ENCODE peak calls at places on chromosomes 11 and 22, in six cellular contexts. A is transverse colon, E is A549, C is tibial nerve, H is GM12878, I is esophagus muscularis mucosa. P is an unnamed sample. For H3K9me3, the result is how much of the 10 kb centered on the place peaks cover.

GRCh38 chr11:2096001-2096918 is 42.9 kb downstream of the IGF2 start:
- DNase-seq in A (no peak), H (no peak), I (no peak), E (no peak), C (no peak), P (no peak)

GRCh38 chr22:29901354-29901753 is 18.4 kb downstream of the MTMR3 start:
- DNase-seq in A (no peak), I (no peak), E (no peak), H (no peak), C (no peak), P (no peak)

GRCh38 chr11:102761646-102762238 is 18.7 kb downstream of the MMP10 start:
- DNase-seq in A (no peak), H (no peak), C (no peak), I (no peak), E (no peak), P (no peak)

GRCh38 chr11:44270403-44271192 is 39.3 kb downstream of the ALX4 start:
- DNase-seq in E (no peak), C (no peak), I (no peak), A (no peak), H (no peak), P (no peak)

GRCh38 chr11:132005874-132006273 is 635.5 kb downstream of the NTM start:
- DNase-seq in H (no peak), A (no peak), E (no peak), C (no peak), I (no peak), P (no peak)

GRCh38 chr11:73376803-73377629 is 817 bp downstream of the RELT start:
- DNase-seq in C (peak), I (no peak), E (peak), A (peak), H (no peak), P (peak)

GRCh38 chr11:44729065-44729464 is 2.3 kb downstream of the TSPAN18 start:
- DNase-seq in I (no peak), H (no peak), A (no peak), E (no peak), C (no peak), P (no peak)

GRCh38 chr11:8265681-8266241 is 2.1 kb upstream of the LMO1 start:
- DNase-seq in C (no peak), E (peak), I (no peak), A (no peak), H (no peak), P (no peak)

GRCh38 chr22:43085658-43086606 is 3.3 kb downstream of the TTLL1 start:
- DNase-seq in I (no peak), H (peak), E (no peak), C (no peak), A (peak), P (no peak)

GRCh38 chr22:50503475-50504145 is 3.9 kb downstream of the LMF2 start:
- DNase-seq in E (no peak), H (no peak), I (no peak), C (no peak), A (no peak), P (no peak)

GRCh38 chr11:38278457-38279141 is 1680.6 kb upstream of the RAG2 start:
- DNase-seq in E (no peak), A (no peak), H (no peak), I (no peak), C (no peak), P (no peak)

GRCh38 chr11:101860694-101861371 is 54.0 kb upstream of the CEP126 start:
- DNase-seq in C (peak), E (peak), I (no peak), A (peak), H (no peak), P (peak)

GRCh38 chr11:76380161-76380976 is 563 bp downstream of the THAP12 start:
- DNase-seq in I (no peak), H (no peak), E (peak), A (peak), C (no peak), P (no peak)

GRCh38 chr22:38955250-38955775 is 2.1 kb upstream of the APOBEC3A start:
- DNase-seq in C (no peak), I (no peak), A (no peak), H (no peak), E (no peak), P (no peak)

GRCh38 chr11:86713552-86713951 is 41.1 kb upstream of the ME3 start:
- DNase-seq in I (no peak), E (no peak), C (no peak), A (no peak), H (no peak), P (no peak)

GRCh38 chr22:47778160-47778658 is 1015.8 kb downstream of the TBC1D22A start:
- DNase-seq in A (no peak), I (peak), C (no peak), E (no peak), H (no peak), P (no peak)

GRCh38 chr22:46000081-46001027 is 23.4 kb upstream of the WNT7B start:
- DNase-seq in A (no peak), H (no peak), I (no peak), E (no peak), C (no peak), P (no peak)

GRCh38 chr11:43735931-43736330 is 55.4 kb downstream of the HSD17B12 start:
- DNase-seq in A (no peak), C (no peak), E (no peak), I (no peak), H (no peak), P (no peak)

GRCh38 chr11:65854871-65855837 is 2.8 kb downstream of the CFL1 start:
- DNase-seq in E (no peak), I (no peak), H (no peak), A (peak), C (no peak), P (peak)

GRCh38 chr11:450809-451451 is 851 bp downstream of the PTDSS2 start:
- DNase-seq in A (peak), I (no peak), C (peak), H (no peak), E (peak), P (peak)

GRCh38 chr11:451738-452137 is 1.7 kb downstream of the PTDSS2 start:
- DNase-seq in H (no peak), E (no peak), A (no peak), C (no peak), I (no peak), P (no peak)

GRCh38 chr11:447923-448731 is 2.0 kb upstream of the PTDSS2 start:
- DNase-seq in A (peak), H (peak), E (peak), I (peak), C (peak), P (peak)

GRCh38 chr11:452203-452744 is 2.2 kb downstream of the PTDSS2 start:
- DNase-seq in E (no peak), H (no peak), A (no peak), C (no peak), I (no peak), P (no peak)

DNA sequence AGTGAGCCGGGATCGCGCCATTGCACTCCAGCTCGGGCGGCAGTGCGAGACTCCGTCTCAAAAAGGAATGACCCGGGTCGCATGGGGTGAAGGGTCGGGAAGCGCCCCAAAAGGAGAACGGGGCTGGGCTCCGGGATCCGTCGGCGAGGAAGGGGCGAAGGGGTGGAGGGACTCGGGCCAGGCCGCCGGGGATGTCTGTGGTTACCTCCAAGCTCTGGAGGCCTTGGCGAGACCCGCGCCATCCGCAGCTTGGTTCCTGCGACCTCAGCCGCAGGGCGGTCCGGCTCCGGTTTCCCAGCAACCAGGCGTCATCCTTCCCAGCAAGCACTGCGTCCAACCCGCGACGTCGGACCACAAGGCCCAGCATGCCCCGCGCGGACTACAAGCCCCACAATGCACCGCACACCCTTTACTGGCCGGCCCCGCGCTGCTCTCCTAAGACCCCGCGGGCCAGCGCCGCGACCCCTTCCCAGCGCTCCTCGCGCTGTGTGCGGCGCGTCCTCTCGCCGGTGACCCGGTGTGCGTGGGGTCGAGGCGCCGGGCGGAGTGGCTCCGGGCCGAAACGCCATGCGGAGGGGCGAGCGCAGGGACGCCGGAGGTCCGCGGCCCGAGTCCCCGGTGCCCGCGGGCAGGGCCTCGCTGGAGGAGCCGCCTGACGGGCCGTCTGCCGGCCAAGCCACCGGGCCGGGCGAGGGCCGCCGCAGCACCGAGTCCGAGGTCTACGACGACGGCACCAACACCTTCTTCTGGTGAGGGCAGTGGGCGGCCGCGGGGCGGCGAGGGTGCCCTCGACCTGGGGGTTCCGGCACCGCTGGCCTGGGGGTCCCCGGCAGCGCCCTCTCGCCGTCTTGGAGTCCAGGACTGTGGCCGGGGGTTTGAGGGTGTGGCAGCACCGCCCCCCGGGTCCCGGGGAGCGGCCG is at the start of gene PTDSS2:
- DNase-seq in C (peak), E (peak), I (peak), A (peak), H (peak), P (peak)
- TF ChIP-seq EP300 in C (peak), E (no peak), I (no peak), A (no peak), H (no peak), P (peak)

DNA sequence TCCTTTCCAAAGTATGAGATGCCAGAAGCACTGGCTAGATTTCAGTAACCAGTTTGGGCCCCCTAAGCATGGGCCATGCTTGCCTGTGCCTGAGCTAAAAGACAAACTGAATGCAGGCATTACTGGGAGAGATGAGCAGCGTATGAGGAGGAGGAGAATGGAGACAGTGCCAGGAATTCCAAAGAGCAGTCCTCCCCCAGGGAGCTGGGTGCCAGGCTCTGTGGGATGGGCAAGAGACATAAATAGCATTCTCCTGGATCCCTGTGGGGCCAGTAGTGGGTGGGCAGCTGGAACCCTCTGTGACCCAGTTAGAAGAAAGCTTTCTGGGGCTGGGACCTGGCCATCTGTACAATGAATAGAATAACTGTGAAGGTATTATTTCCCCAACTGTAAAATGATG is 235.6 kb downstream of the KCNA4 start:
- DNase-seq in A (no peak), E (no peak), C (no peak), H (no peak), I (no peak), P (no peak)
- H3K9me3 ChIP-seq in A (under half), E (under half), C (under half), H (under half), I (under half), P (under half)

GRCh38 chr11:64642876-64643257 is 51.8 kb downstream of the SLC22A12 start:
- DNase-seq in I (no peak), E (no peak), A (no peak), H (no peak), C (no peak), P (peak)
- H3K4me3 ChIP-seq in I (peak), E (peak), A (peak), H (no peak), C (peak), P (peak)

GRCh38 chr22:37069719-37070118 is 18.2 kb downstream of the KCTD17 start:
- DNase-seq in H (no peak), A (no peak), C (no peak), I (no peak), E (no peak), P (no peak)

GRCh38 chr22:37068859-37069258 is 17.3 kb downstream of the KCTD17 start:
- DNase-seq in A (no peak), H (no peak), C (no peak), I (no peak), E (no peak), P (no peak)

GRCh38 chr22:37070744-37071143 is 19.2 kb downstream of the KCTD17 start:
- DNase-seq in H (no peak), E (no peak), C (no peak), A (no peak), I (no peak), P (no peak)

GRCh38 chr22:37070334-37070733 is 18.8 kb downstream of the KCTD17 start:
- DNase-seq in A (no peak), H (no peak), E (no peak), I (no peak), C (no peak), P (no peak)

GRCh38 chr22:37069319-37069718 is 17.8 kb downstream of the KCTD17 start:
- DNase-seq in E (no peak), C (no peak), I (no peak), A (no peak), H (no peak), P (no peak)
- TF ChIP-seq EP300 in E (no peak), C (no peak), I (no peak), A (no peak), H (no peak), P (no peak)

DNA sequence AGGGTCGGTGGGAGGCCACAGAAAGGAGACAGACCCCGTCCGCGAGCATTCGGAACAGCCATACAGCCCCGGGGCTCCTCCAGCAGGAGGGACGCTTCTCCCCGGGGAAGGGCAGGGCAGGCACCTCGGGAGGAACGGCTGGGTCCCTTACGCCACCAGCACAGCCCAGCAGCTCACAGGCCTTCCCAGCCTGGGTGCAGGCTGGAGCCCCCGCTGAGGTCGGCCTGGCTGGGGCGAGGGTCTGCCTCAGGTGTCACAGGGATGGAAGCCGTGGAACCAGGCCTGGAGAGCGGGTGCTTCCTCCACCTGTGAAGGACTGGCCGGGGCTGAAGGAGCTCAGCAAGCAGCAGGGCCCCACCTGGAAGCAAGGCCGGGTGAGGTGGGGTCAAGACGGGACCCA is 732.3 kb downstream of the BRD1 start:
- DNase-seq in C (no peak), E (no peak), H (no peak), A (no peak), I (no peak), P (no peak)
- H3K9me3 ChIP-seq in C (under half), E (under half), H (under half), A (under half), I (under half), P (under half)

DNA sequence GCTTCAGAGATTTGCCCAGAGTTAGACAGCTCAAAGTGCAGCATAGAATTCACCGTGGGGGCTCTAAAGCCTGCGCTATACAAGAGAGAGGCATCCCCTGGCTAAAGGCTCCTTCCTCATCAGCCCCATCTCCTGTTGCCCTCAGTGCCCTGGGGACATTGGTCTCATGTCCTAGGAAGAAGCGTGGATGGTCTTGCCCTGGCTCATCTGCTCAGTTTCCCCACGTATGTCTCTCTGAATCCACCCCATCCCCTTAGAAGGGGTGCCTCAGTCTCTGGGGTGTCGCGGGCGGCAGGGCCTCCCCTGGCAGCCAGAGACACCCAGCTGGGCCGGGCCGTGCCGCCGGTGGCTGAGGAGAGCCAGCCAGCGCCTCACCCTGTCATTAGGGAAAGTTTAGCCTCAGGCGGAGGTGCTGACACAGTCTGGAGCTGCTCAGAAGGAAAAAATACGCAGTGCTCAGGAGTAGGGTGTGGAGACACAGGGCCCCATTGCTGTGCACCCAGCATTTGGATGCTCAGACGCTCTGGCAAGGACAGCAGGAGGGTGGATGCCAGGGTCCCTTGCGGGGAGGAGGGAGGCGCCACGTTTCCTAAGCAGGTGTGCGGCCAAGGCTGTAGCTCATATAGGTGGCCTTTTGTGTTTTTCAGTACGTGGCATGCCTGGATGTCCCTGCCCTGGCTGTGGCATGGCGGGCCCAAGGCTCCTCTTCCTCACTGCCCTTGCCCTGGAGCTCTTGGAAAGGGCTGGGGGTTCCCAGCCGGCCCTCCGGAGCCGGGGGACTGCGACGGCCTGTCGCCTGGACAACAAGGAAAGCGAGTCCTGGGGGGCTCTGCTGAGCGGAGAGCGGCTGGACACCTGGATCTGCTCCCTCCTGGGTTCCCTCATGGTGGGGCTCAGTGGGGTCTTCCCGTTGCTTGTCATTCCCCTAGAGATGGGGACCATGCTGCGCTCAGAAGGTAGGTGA is 1.3 kb downstream of the SLC39A13 start:
- DNase-seq in A (no peak), I (no peak), E (no peak), C (no peak), H (no peak), P (peak)
- H3K4me3 ChIP-seq in A (peak), I (peak), E (peak), C (peak), H (no peak), P (peak)

GRCh38 chr22:23519442-23520177 is 60.5 kb downstream of the IGLL1 start:
- DNase-seq in E (no peak), C (no peak), H (no peak), I (no peak), A (no peak), P (no peak)

GRCh38 chr22:23520875-23521441 is 59.1 kb downstream of the IGLL1 start:
- DNase-seq in E (peak), H (no peak), C (peak), A (no peak), I (no peak), P (peak)

GRCh38 chr22:23516304-23516703 is 63.8 kb downstream of the IGLL1 start:
- DNase-seq in C (no peak), A (no peak), E (no peak), H (no peak), I (no peak), P (no peak)

GRCh38 chr22:23517804-23518380 is 62.2 kb downstream of the IGLL1 start:
- DNase-seq in C (no peak), A (no peak), I (no peak), E (no peak), H (no peak), P (no peak)

GRCh38 chr22:23518381-23519187 is 61.5 kb downstream of the IGLL1 start:
- DNase-seq in E (no peak), I (no peak), C (no peak), A (no peak), H (no peak), P (no peak)
- TF ChIP-seq EP300 in E (no peak), I (no peak), C (no peak), A (no peak), H (no peak), P (no peak)

DNA sequence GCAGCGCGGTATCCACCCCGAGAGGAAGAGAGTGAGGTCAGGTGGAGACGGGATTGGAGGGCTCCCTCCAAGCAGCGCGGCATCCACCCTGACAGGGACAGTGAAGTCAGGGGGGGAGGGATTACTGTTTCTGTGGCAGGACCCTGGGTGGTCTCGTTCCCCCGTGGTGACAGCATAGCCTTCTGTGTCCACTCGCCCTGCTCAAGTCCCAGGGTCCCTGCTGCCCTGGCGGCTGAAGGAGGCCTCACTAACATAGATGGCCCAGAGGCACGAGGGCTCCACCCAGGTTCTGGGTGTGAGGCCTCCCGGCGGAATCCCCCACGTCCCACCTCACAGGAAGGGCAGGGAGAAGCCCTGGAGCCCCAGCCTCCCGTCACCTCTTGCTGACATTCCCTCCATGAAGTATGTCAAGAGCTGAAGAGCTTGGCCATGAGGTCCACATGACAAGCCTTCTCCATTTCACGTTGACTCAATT is 636.1 kb downstream of the BRD1 start:
- DNase-seq in H (no peak), C (no peak), A (no peak), E (no peak), I (no peak), P (no peak)
- H3K9me3 ChIP-seq in H (under half), C (under half), A (under half), E (under half), I (under half), P (under half)